ENCODE peak calls at places on chromosomes 5 and 9, in ten cellular contexts. Q is AG09309; V is GM20000; N is heart left ventricle; H is activated naive CD4-positive, alpha-beta T cell treated with anti-CD3 and anti-CD28 coated beads, Interleukin-2, amount 50 U/mL, for 72 hours; I is mucosa of descending colon; A is activated B cell treated with CpG ODN at 0.5 μM for 24 hours; G is AG04450; C is hippocampal formation; U is HEK293T. M is an unnamed sample.

GRCh38 chr5:17217421-17218352 is at the start of gene BASP1:
- DNase-seq in Q (no peak), V (peak; percentile 92), N (peak; percentile 89), H (no peak), I (peak; percentile 63), A (peak; percentile 77), G (no peak), C (peak; percentile 51), U (peak; percentile 56), M (peak; percentile 77)

GRCh38 chr5:111707624-111708165 is 49.3 kb downstream of the NREP start:
- DNase-seq in Q (no peak), V (no peak), N (no peak), H (no peak), I (no peak), A (no peak), G (no peak), C (no peak), U (no peak), M (no peak)

GRCh38 chr9:121706149-121706548 is 54.7 kb downstream of the DAB2IP start:
- DNase-seq in Q (no peak), V (no peak), N (no peak), H (no peak), I (no peak), A (no peak), G (no peak), C (no peak), U (no peak), M (no peak)

GRCh38 chr9:111399772-111400563 is 69.9 kb upstream of the OR2K2 start:
- DNase-seq in Q (no peak), V (no peak), N (no peak), H (no peak), I (peak; percentile 51), A (no peak), G (no peak), C (no peak), U (peak; percentile 39), M (no peak)

GRCh38 chr5:102421647-102422046 is 77.2 kb downstream of the SLCO6A1 start:
- DNase-seq in Q (no peak), V (no peak), N (no peak), H (no peak), I (no peak), A (no peak), G (no peak), C (no peak), U (no peak), M (no peak)

GRCh38 chr5:13625616-13626198 is 318.8 kb downstream of the DNAH5 start:
- DNase-seq in Q (no peak), V (no peak), N (no peak), H (no peak), I (no peak), A (no peak), G (no peak), C (no peak), U (no peak), M (no peak)

GRCh38 chr5:14851067-14851422 is 20.5 kb downstream of the ANKH start:
- DNase-seq in Q (no peak), V (no peak), N (no peak), H (no peak), I (peak; percentile 25), A (no peak), G (no peak), C (no peak), U (no peak), M (no peak)

GRCh38 chr9:116504893-116505480 is 182.1 kb upstream of the TRIM32 start:
- DNase-seq in Q (no peak), V (peak; percentile 31), N (no peak), H (no peak), I (no peak), A (no peak), G (no peak), C (no peak), U (no peak), M (no peak)

GRCh38 chr9:33329117-33329563 is 38.8 kb downstream of the NFX1 start:
- DNase-seq in Q (peak; percentile 95), V (no peak), N (no peak), H (no peak), I (peak; percentile 83), A (no peak), G (peak; percentile 57), C (no peak), U (no peak), M (no peak)

GRCh38 chr9:13149454-13149853 is 130.0 kb downstream of the MPDZ start:
- DNase-seq in Q (no peak), V (no peak), N (peak; percentile 52), H (no peak), I (peak; percentile 42), A (no peak), G (no peak), C (no peak), U (no peak), M (no peak)

GRCh38 chr5:90549729-90550275 is 8.8 kb upstream of the ADGRV1 start:
- DNase-seq in Q (no peak), V (no peak), N (no peak), H (no peak), I (no peak), A (no peak), G (no peak), C (no peak), U (no peak), M (no peak)

GRCh38 chr9:94160594-94161501 is 76.6 kb downstream of the PTPDC1 start:
- DNase-seq in Q (no peak), V (no peak), N (no peak), H (no peak), I (no peak), A (no peak), G (no peak), C (no peak), U (no peak), M (no peak)

GRCh38 chr9:26656003-26656940 is 236.3 kb downstream of the CAAP1 start:
- DNase-seq in Q (no peak), V (no peak), N (no peak), H (no peak), I (peak; percentile 3), A (no peak), G (no peak), C (peak; percentile 24), U (peak; percentile 56), M (no peak)

GRCh38 chr5:116861662-116862061 is 287.0 kb upstream of the SEMA6A start:
- DNase-seq in Q (no peak), V (no peak), N (no peak), H (no peak), I (no peak), A (no peak), G (no peak), C (no peak), U (no peak), M (no peak)

GRCh38 chr5:117473075-117473595 is 898.5 kb upstream of the SEMA6A start:
- DNase-seq in Q (no peak), V (no peak), N (no peak), H (no peak), I (no peak), A (no peak), G (no peak), C (no peak), U (no peak), M (no peak)

GRCh38 chr5:133873936-133874585 is 94.4 kb downstream of the C5orf15 start:
- DNase-seq in Q (no peak), V (no peak), N (no peak), H (no peak), I (no peak), A (no peak), G (peak; percentile 7), C (no peak), U (no peak), M (no peak)

GRCh38 chr9:101054657-101055056 is 26.1 kb downstream of the PLPPR1 start:
- DNase-seq in Q (no peak), V (no peak), N (no peak), H (no peak), I (no peak), A (no peak), G (no peak), C (no peak), U (no peak), M (no peak)

GRCh38 chr5:166845044-166845443 is 1446.4 kb upstream of the WWC1 start:
- DNase-seq in Q (no peak), V (peak; percentile 4), N (no peak), H (no peak), I (peak; percentile 6), A (no peak), G (no peak), C (no peak), U (peak; percentile 21), M (no peak)

GRCh38 chr5:116521173-116521872 is 53.3 kb downstream of the SEMA6A start:
- DNase-seq in Q (no peak), V (no peak), N (peak; percentile 58), H (no peak), I (no peak), A (no peak), G (no peak), C (no peak), U (no peak), M (no peak)

M was measured in CD14-positive monocyte.